ENCODE peak calls at places on chromosomes 13 and 19, in ten cellular contexts. One of them, this sample, is unnamed.

GRCh38 chr19:13099073-13099999 is 3.3 kb downstream of the LYL1 start:
- DNase-seq in fibroblast of the aortic adventitia: no peak
- DNase-seq in stimulated activated CD4-positive, alpha-beta T cell treated with anti-CD3 and anti-CD28 coated beads, Interleukin-4, amount 100 ng/mL, for 4 hours: peak
- DNase-seq in NCI-H2107: no peak
- DNase-seq in endodermal cell: peak
- DNase-seq in activated CD4-positive, alpha-beta T cell treated with anti-CD3 and anti-CD28 coated beads for 48 hours: peak
- DNase-seq in GM04503: no peak
- DNase-seq in Kasumi-1: peak
- DNase-seq in stimulated activated CD8-positive, alpha-beta memory T cell treated with anti-CD3 and anti-CD28 coated beads, Interleukin-7, amount 100 ng/mL, for 1 hour: peak
- DNase-seq in mucosa of gallbladder: peak
- DNase-seq in this sample: peak

GRCh38 chr13:93621051-93621450 is 394.4 kb downstream of the GPC6 start:
- DNase-seq in stimulated activated CD8-positive, alpha-beta memory T cell treated with anti-CD3 and anti-CD28 coated beads, Interleukin-7, amount 100 ng/mL, for 1 hour: no peak
- DNase-seq in NCI-H2107: no peak
- DNase-seq in activated CD4-positive, alpha-beta T cell treated with anti-CD3 and anti-CD28 coated beads for 48 hours: no peak
- DNase-seq in endodermal cell: no peak
- DNase-seq in GM04503: no peak
- DNase-seq in mucosa of gallbladder: no peak
- DNase-seq in Kasumi-1: no peak
- DNase-seq in stimulated activated CD4-positive, alpha-beta T cell treated with anti-CD3 and anti-CD28 coated beads, Interleukin-4, amount 100 ng/mL, for 4 hours: no peak
- DNase-seq in fibroblast of the aortic adventitia: no peak
- DNase-seq in this sample: no peak

GRCh38 chr13:24627090-24627714 is 53.0 kb upstream of the ATP12A start:
- DNase-seq in stimulated activated CD4-positive, alpha-beta T cell treated with anti-CD3 and anti-CD28 coated beads, Interleukin-4, amount 100 ng/mL, for 4 hours: no peak
- DNase-seq in fibroblast of the aortic adventitia: no peak
- DNase-seq in NCI-H2107: no peak
- DNase-seq in Kasumi-1: no peak
- DNase-seq in endodermal cell: peak
- DNase-seq in stimulated activated CD8-positive, alpha-beta memory T cell treated with anti-CD3 and anti-CD28 coated beads, Interleukin-7, amount 100 ng/mL, for 1 hour: no peak
- DNase-seq in mucosa of gallbladder: no peak
- DNase-seq in GM04503: no peak
- DNase-seq in activated CD4-positive, alpha-beta T cell treated with anti-CD3 and anti-CD28 coated beads for 48 hours: no peak
- DNase-seq in this sample: no peak

GRCh38 chr13:76968041-76968440 is 19.7 kb downstream of the ACOD1 start:
- DNase-seq in endodermal cell: peak
- DNase-seq in mucosa of gallbladder: no peak
- DNase-seq in activated CD4-positive, alpha-beta T cell treated with anti-CD3 and anti-CD28 coated beads for 48 hours: no peak
- DNase-seq in stimulated activated CD8-positive, alpha-beta memory T cell treated with anti-CD3 and anti-CD28 coated beads, Interleukin-7, amount 100 ng/mL, for 1 hour: no peak
- DNase-seq in stimulated activated CD4-positive, alpha-beta T cell treated with anti-CD3 and anti-CD28 coated beads, Interleukin-4, amount 100 ng/mL, for 4 hours: no peak
- DNase-seq in Kasumi-1: no peak
- DNase-seq in GM04503: no peak
- DNase-seq in fibroblast of the aortic adventitia: no peak
- DNase-seq in NCI-H2107: no peak
- DNase-seq in this sample: no peak

GRCh38 chr13:74761794-74762193 is 627.6 kb upstream of the KLF12 start:
- DNase-seq in stimulated activated CD8-positive, alpha-beta memory T cell treated with anti-CD3 and anti-CD28 coated beads, Interleukin-7, amount 100 ng/mL, for 1 hour: no peak
- DNase-seq in stimulated activated CD4-positive, alpha-beta T cell treated with anti-CD3 and anti-CD28 coated beads, Interleukin-4, amount 100 ng/mL, for 4 hours: no peak
- DNase-seq in fibroblast of the aortic adventitia: peak
- DNase-seq in mucosa of gallbladder: no peak
- DNase-seq in NCI-H2107: no peak
- DNase-seq in Kasumi-1: no peak
- DNase-seq in activated CD4-positive, alpha-beta T cell treated with anti-CD3 and anti-CD28 coated beads for 48 hours: no peak
- DNase-seq in endodermal cell: no peak
- DNase-seq in GM04503: peak
- DNase-seq in this sample: no peak

GRCh38 chr19:5985098-5985783 is 7.3 kb upstream of the RANBP3 start:
- DNase-seq in NCI-H2107: no peak
- DNase-seq in stimulated activated CD4-positive, alpha-beta T cell treated with anti-CD3 and anti-CD28 coated beads, Interleukin-4, amount 100 ng/mL, for 4 hours: no peak
- DNase-seq in GM04503: no peak
- DNase-seq in activated CD4-positive, alpha-beta T cell treated with anti-CD3 and anti-CD28 coated beads for 48 hours: no peak
- DNase-seq in stimulated activated CD8-positive, alpha-beta memory T cell treated with anti-CD3 and anti-CD28 coated beads, Interleukin-7, amount 100 ng/mL, for 1 hour: no peak
- DNase-seq in Kasumi-1: no peak
- DNase-seq in mucosa of gallbladder: no peak
- DNase-seq in fibroblast of the aortic adventitia: peak
- DNase-seq in endodermal cell: no peak
- DNase-seq in this sample: no peak

GRCh38 chr13:101390461-101390860 is 25.8 kb downstream of the NALCN start:
- DNase-seq in GM04503: no peak
- DNase-seq in fibroblast of the aortic adventitia: peak
- DNase-seq in activated CD4-positive, alpha-beta T cell treated with anti-CD3 and anti-CD28 coated beads for 48 hours: no peak
- DNase-seq in Kasumi-1: no peak
- DNase-seq in stimulated activated CD8-positive, alpha-beta memory T cell treated with anti-CD3 and anti-CD28 coated beads, Interleukin-7, amount 100 ng/mL, for 1 hour: no peak
- DNase-seq in mucosa of gallbladder: no peak
- DNase-seq in NCI-H2107: no peak
- DNase-seq in endodermal cell: no peak
- DNase-seq in stimulated activated CD4-positive, alpha-beta T cell treated with anti-CD3 and anti-CD28 coated beads, Interleukin-4, amount 100 ng/mL, for 4 hours: no peak
- DNase-seq in this sample: no peak

GRCh38 chr19:801861-802496 is 4.7 kb downstream of the PTBP1 start:
- DNase-seq in fibroblast of the aortic adventitia: peak
- DNase-seq in stimulated activated CD8-positive, alpha-beta memory T cell treated with anti-CD3 and anti-CD28 coated beads, Interleukin-7, amount 100 ng/mL, for 1 hour: no peak
- DNase-seq in NCI-H2107: no peak
- DNase-seq in GM04503: no peak
- DNase-seq in stimulated activated CD4-positive, alpha-beta T cell treated with anti-CD3 and anti-CD28 coated beads, Interleukin-4, amount 100 ng/mL, for 4 hours: no peak
- DNase-seq in mucosa of gallbladder: peak
- DNase-seq in Kasumi-1: no peak
- DNase-seq in endodermal cell: no peak
- DNase-seq in activated CD4-positive, alpha-beta T cell treated with anti-CD3 and anti-CD28 coated beads for 48 hours: no peak
- DNase-seq in this sample: no peak

GRCh38 chr13:79374578-79374977 is 31.5 kb downstream of the RBM26 start:
- DNase-seq in GM04503: no peak
- DNase-seq in stimulated activated CD8-positive, alpha-beta memory T cell treated with anti-CD3 and anti-CD28 coated beads, Interleukin-7, amount 100 ng/mL, for 1 hour: no peak
- DNase-seq in activated CD4-positive, alpha-beta T cell treated with anti-CD3 and anti-CD28 coated beads for 48 hours: no peak
- DNase-seq in NCI-H2107: no peak
- DNase-seq in endodermal cell: no peak
- DNase-seq in Kasumi-1: no peak
- DNase-seq in stimulated activated CD4-positive, alpha-beta T cell treated with anti-CD3 and anti-CD28 coated beads, Interleukin-4, amount 100 ng/mL, for 4 hours: no peak
- DNase-seq in fibroblast of the aortic adventitia: no peak
- DNase-seq in mucosa of gallbladder: no peak
- DNase-seq in this sample: no peak

GRCh38 chr13:21511841-21512240 is 52.7 kb upstream of the ZDHHC20 start:
- DNase-seq in endodermal cell: no peak
- DNase-seq in stimulated activated CD4-positive, alpha-beta T cell treated with anti-CD3 and anti-CD28 coated beads, Interleukin-4, amount 100 ng/mL, for 4 hours: no peak
- DNase-seq in activated CD4-positive, alpha-beta T cell treated with anti-CD3 and anti-CD28 coated beads for 48 hours: no peak
- DNase-seq in Kasumi-1: no peak
- DNase-seq in NCI-H2107: no peak
- DNase-seq in mucosa of gallbladder: no peak
- DNase-seq in GM04503: peak
- DNase-seq in stimulated activated CD8-positive, alpha-beta memory T cell treated with anti-CD3 and anti-CD28 coated beads, Interleukin-7, amount 100 ng/mL, for 1 hour: no peak
- DNase-seq in fibroblast of the aortic adventitia: peak
- DNase-seq in this sample: no peak

GRCh38 chr19:32581704-32582164 is 744 bp downstream of the PDCD5 start:
- DNase-seq in endodermal cell: peak
- DNase-seq in fibroblast of the aortic adventitia: peak
- DNase-seq in GM04503: no peak
- DNase-seq in NCI-H2107: no peak
- DNase-seq in activated CD4-positive, alpha-beta T cell treated with anti-CD3 and anti-CD28 coated beads for 48 hours: no peak
- DNase-seq in stimulated activated CD8-positive, alpha-beta memory T cell treated with anti-CD3 and anti-CD28 coated beads, Interleukin-7, amount 100 ng/mL, for 1 hour: no peak
- DNase-seq in mucosa of gallbladder: no peak
- DNase-seq in Kasumi-1: no peak
- DNase-seq in stimulated activated CD4-positive, alpha-beta T cell treated with anti-CD3 and anti-CD28 coated beads, Interleukin-4, amount 100 ng/mL, for 4 hours: no peak
- DNase-seq in this sample: no peak

GRCh38 chr19:5949792-5950305 is 28.1 kb downstream of the RANBP3 start:
- DNase-seq in Kasumi-1: no peak
- DNase-seq in GM04503: no peak
- DNase-seq in mucosa of gallbladder: no peak
- DNase-seq in stimulated activated CD8-positive, alpha-beta memory T cell treated with anti-CD3 and anti-CD28 coated beads, Interleukin-7, amount 100 ng/mL, for 1 hour: no peak
- DNase-seq in activated CD4-positive, alpha-beta T cell treated with anti-CD3 and anti-CD28 coated beads for 48 hours: peak
- DNase-seq in stimulated activated CD4-positive, alpha-beta T cell treated with anti-CD3 and anti-CD28 coated beads, Interleukin-4, amount 100 ng/mL, for 4 hours: peak
- DNase-seq in NCI-H2107: peak
- DNase-seq in endodermal cell: no peak
- DNase-seq in fibroblast of the aortic adventitia: no peak
- DNase-seq in this sample: peak

This sample was measured in central memory CD4-positive, alpha-beta T cell.